ENCODE peak calls at places on chromosomes 2 and 18, in nine cellular contexts. B is MCF 10A, A is GM10248, T is right lobe of liver, K is BE2C, C is cardiac muscle cell, E is H9, Q is cardiac fibroblast, V is fibroblast of villous mesenchyme. P is an unnamed sample.

GRCh38 chr2:149652925-149653324 is 65.3 kb upstream of the MMADHC start:
- DNase-seq in E (no peak), A (no peak), K (no peak), B (no peak), C (no peak), Q (peak), V (no peak), T (no peak), P (no peak)

GRCh38 chr2:181025004-181025403 is 44.6 kb downstream of the UBE2E3 start:
- DNase-seq in K (no peak), E (no peak), T (no peak), Q (peak), B (peak), A (no peak), V (peak), C (peak), P (no peak)

GRCh38 chr2:229861431-229861830 is 60.4 kb downstream of the TRIP12 start:
- DNase-seq in K (no peak), A (no peak), V (no peak), T (no peak), B (no peak), E (no peak), Q (no peak), C (no peak), P (no peak)

GRCh38 chr2:227509824-227510619 is 38.1 kb downstream of the AGFG1 start:
- DNase-seq in V (peak), C (no peak), B (peak), K (peak), T (no peak), Q (peak), E (no peak), A (no peak), P (no peak)

GRCh38 chr2:74316616-74317295 is 26.5 kb downstream of the SLC4A5 start:
- DNase-seq in Q (no peak), E (peak), K (no peak), B (no peak), T (no peak), V (no peak), C (no peak), A (no peak), P (no peak)

GRCh38 chr18:28574175-28574574 is 397.2 kb upstream of the CDH2 start:
- DNase-seq in E (no peak), B (no peak), A (no peak), Q (no peak), C (no peak), T (no peak), K (no peak), V (no peak), P (no peak)

GRCh38 chr2:203783496-203784203 is 77.2 kb downstream of the CD28 start:
- DNase-seq in C (peak), A (no peak), B (no peak), K (no peak), T (no peak), Q (peak), E (no peak), V (peak), P (no peak)

GRCh38 chr2:197500503-197501179 is 462 bp downstream of the HSPE1 start:
- DNase-seq in A (no peak), Q (peak), B (peak), V (peak), C (peak), T (no peak), E (no peak), K (no peak), P (no peak)

GRCh38 chr2:44770221-44771187 is 171.0 kb upstream of the SIX3 start:
- DNase-seq in V (no peak), B (no peak), Q (no peak), K (no peak), A (peak), E (peak), C (no peak), T (no peak), P (peak)

GRCh38 chr2:168220971-168221819 is 26.2 kb downstream of the STK39 start:
- DNase-seq in E (no peak), C (no peak), Q (peak), T (no peak), A (no peak), K (no peak), V (no peak), B (no peak), P (no peak)

GRCh38 chr2:180847073-180847472 is 133.3 kb upstream of the UBE2E3 start:
- DNase-seq in T (no peak), Q (no peak), V (no peak), K (no peak), E (no peak), C (no peak), B (no peak), A (no peak), P (no peak)

GRCh38 chr2:189178726-189179606 is 595 bp downstream of the COL5A2 start:
- DNase-seq in B (no peak), C (peak), E (no peak), K (no peak), V (peak), T (no peak), A (no peak), Q (peak), P (no peak)

GRCh38 chr2:229417906-229418305 is 146.8 kb upstream of the PID1 start:
- DNase-seq in E (peak), K (no peak), B (no peak), V (no peak), Q (no peak), T (no peak), A (no peak), C (no peak), P (no peak)

GRCh38 chr2:25306767-25307368 is 34.9 kb downstream of the DNMT3A start:
- DNase-seq in Q (no peak), V (no peak), A (no peak), K (no peak), T (no peak), C (no peak), B (peak), E (no peak), P (no peak)

GRCh38 chr18:58097127-58097906 is 53.3 kb downstream of the NEDD4L start:
- DNase-seq in A (no peak), K (no peak), E (no peak), C (no peak), T (peak), B (no peak), V (no peak), Q (no peak), P (no peak)

GRCh38 chr18:50161806-50162205 is 33.1 kb downstream of the MYO5B start:
- DNase-seq in C (no peak), E (no peak), V (no peak), T (no peak), K (no peak), B (peak), Q (no peak), A (no peak), P (no peak)

GRCh38 chr2:19687260-19687659 is 214.5 kb downstream of the TTC32 start:
- DNase-seq in A (no peak), B (no peak), E (peak), K (no peak), C (no peak), V (no peak), T (no peak), Q (peak), P (no peak)

GRCh38 chr18:12233378-12233777 is 20.8 kb upstream of the CIDEA start:
- DNase-seq in B (no peak), Q (peak), V (peak), E (no peak), K (no peak), C (no peak), T (no peak), A (no peak), P (no peak)

GRCh38 chr18:58649966-58650816 is 21.1 kb upstream of the MALT1 start:
- DNase-seq in K (no peak), V (peak), A (peak), C (no peak), E (no peak), T (no peak), B (no peak), Q (no peak), P (no peak)

GRCh38 chr2:177799531-177799930 is 273.0 kb downstream of the PDE11A start:
- DNase-seq in A (no peak), B (peak), V (peak), E (peak), K (peak), C (peak), T (no peak), Q (peak), P (no peak)

GRCh38 chr18:35022430-35023001 is 18.7 kb upstream of the MAPRE2 start:
- DNase-seq in Q (no peak), B (no peak), T (no peak), V (no peak), C (no peak), A (no peak), K (no peak), E (no peak), P (no peak)

GRCh38 chr2:8229546-8229986 is 452.3 kb upstream of the ID2 start:
- DNase-seq in A (peak), K (peak), T (no peak), E (peak), B (peak), C (no peak), V (peak), Q (peak), P (peak)

GRCh38 chr18:44943201-44943881 is 262.7 kb downstream of the SETBP1 start:
- DNase-seq in A (no peak), B (no peak), V (peak), K (no peak), E (peak), C (no peak), T (no peak), Q (peak), P (no peak)

GRCh38 chr2:85787981-85788340 is 34.2 kb downstream of the ATOH8 start:
- DNase-seq in Q (no peak), V (no peak), K (no peak), A (no peak), C (no peak), T (peak), B (no peak), E (no peak), P (no peak)

GRCh38 chr18:7467708-7468466 is 99.2 kb upstream of the PTPRM start:
- DNase-seq in T (no peak), K (peak), Q (no peak), B (peak), C (no peak), V (no peak), E (no peak), A (no peak), P (no peak)

GRCh38 chr2:25262288-25262687 is 79.4 kb downstream of the DNMT3A start:
- DNase-seq in T (no peak), A (no peak), B (no peak), K (no peak), C (no peak), Q (no peak), V (no peak), E (no peak), P (no peak)

GRCh38 chr18:26763745-26764144 is 101.8 kb downstream of the AQP4 start:
- DNase-seq in V (no peak), C (no peak), K (no peak), T (no peak), Q (no peak), E (no peak), B (no peak), A (no peak), P (no peak)

GRCh38 chr18:904135-905090 is at the start of gene ADCYAP1:
- DNase-seq in K (peak), Q (peak), V (no peak), E (peak), C (no peak), A (no peak), T (no peak), B (no peak), P (no peak)

GRCh38 chr2:102166189-102166845 is 20.5 kb upstream of the IL1RL2 start:
- DNase-seq in Q (peak), V (peak), B (peak), A (no peak), T (no peak), C (peak), E (no peak), K (no peak), P (no peak)

GRCh38 chr2:132668189-132668833 is 1.7 kb downstream of the LYPD1 start:
- DNase-seq in T (no peak), K (no peak), C (peak), V (no peak), E (peak), Q (no peak), A (no peak), B (no peak), P (no peak)

GRCh38 chr2:174477772-174478171 is 9.1 kb downstream of the GPR155 start:
- DNase-seq in A (no peak), Q (no peak), C (no peak), V (no peak), K (no peak), E (no peak), T (no peak), B (no peak), P (no peak)

GRCh38 chr2:155815851-155816250 is 516.7 kb downstream of the NR4A2 start:
- DNase-seq in V (no peak), K (peak), E (peak), C (peak), Q (no peak), A (peak), T (no peak), B (peak), P (peak)

GRCh38 chr2:201157694-201158093 is 25.2 kb upstream of the CASP10 start:
- DNase-seq in V (no peak), E (no peak), B (no peak), Q (peak), C (no peak), T (no peak), K (no peak), A (no peak), P (no peak)

GRCh38 chr18:70419526-70419925 is 130.7 kb downstream of the SOCS6 start:
- DNase-seq in A (no peak), T (no peak), E (no peak), Q (peak), K (no peak), C (no peak), V (peak), B (peak), P (no peak)

GRCh38 chr2:44392338-44392943 is 30.7 kb downstream of the CAMKMT start:
- DNase-seq in E (no peak), B (peak), K (peak), A (no peak), Q (peak), C (peak), V (peak), T (no peak), P (peak)

GRCh38 chr2:143701785-143702184 is 572.6 kb downstream of the ARHGAP15 start:
- DNase-seq in K (no peak), A (no peak), V (no peak), T (no peak), B (no peak), Q (no peak), C (no peak), E (no peak), P (no peak)

GRCh38 chr2:152098033-152098797 is 629 bp downstream of the CACNB4 start:
- DNase-seq in C (peak), K (no peak), T (peak), Q (peak), B (no peak), V (peak), A (peak), E (peak), P (peak)

GRCh38 chr2:205324355-205324754 is 357.9 kb upstream of the NRP2 start:
- DNase-seq in T (no peak), K (no peak), A (no peak), Q (no peak), E (no peak), V (no peak), C (no peak), B (no peak), P (no peak)

GRCh38 chr2:205321240-205321639 is 361.1 kb upstream of the NRP2 start:
- DNase-seq in C (no peak), A (no peak), T (no peak), K (no peak), E (no peak), B (no peak), Q (peak), V (peak), P (no peak)

DNA sequence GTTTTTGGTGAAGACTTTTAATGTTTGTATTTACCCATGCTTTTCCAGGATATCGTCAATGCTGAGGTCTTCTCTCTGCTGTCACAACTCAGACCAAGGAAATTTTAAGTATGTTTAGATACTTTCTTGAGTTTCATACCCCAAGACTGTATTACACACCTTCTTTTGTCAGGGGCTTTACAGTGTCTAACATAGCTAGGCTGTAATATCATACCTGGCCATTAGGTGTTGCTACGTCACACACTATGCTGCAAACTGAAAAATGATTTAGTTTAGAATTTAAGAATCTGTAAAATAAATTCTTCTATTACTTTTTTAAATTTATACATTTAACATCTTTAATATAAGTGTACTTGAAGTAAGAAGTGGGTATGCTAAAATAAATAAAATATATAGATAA is 358.4 kb upstream of the NRP2 start:
- DNase-seq in T (no peak), V (no peak), A (no peak), Q (peak), K (no peak), B (peak), E (no peak), C (no peak), P (no peak)
- TF ChIP-seq CTCF in T (no peak), V (peak), A (peak), Q (peak), K (peak), B (peak), E (peak), C (peak), P (peak)

GRCh38 chr2:160407393-160408204 is 86.0 kb downstream of the RBMS1 start:
- DNase-seq in V (peak), T (peak), C (peak), E (peak), K (peak), A (peak), Q (peak), B (peak), P (peak)
- TF ChIP-seq CTCF in V (no peak), T (no peak), C (no peak), E (no peak), K (no peak), A (no peak), Q (no peak), B (peak), P (no peak)

GRCh38 chr18:53148056-53148574 is 808.1 kb downstream of the DCC start:
- DNase-seq in B (no peak), Q (no peak), K (no peak), C (no peak), V (no peak), E (no peak), T (no peak), A (no peak), P (no peak)

GRCh38 chr18:53152478-53152877 is 812.5 kb downstream of the DCC start:
- DNase-seq in T (no peak), K (no peak), A (no peak), V (no peak), C (peak), Q (no peak), E (no peak), B (no peak), P (no peak)

GRCh38 chr18:53147472-53147871 is 807.5 kb downstream of the DCC start:
- DNase-seq in V (no peak), E (no peak), B (no peak), A (no peak), C (no peak), Q (no peak), T (no peak), K (no peak), P (no peak)

GRCh38 chr18:53153800-53154199 is 813.8 kb downstream of the DCC start:
- DNase-seq in T (no peak), C (no peak), Q (no peak), V (no peak), A (no peak), K (no peak), B (no peak), E (no peak), P (no peak)

DNA sequence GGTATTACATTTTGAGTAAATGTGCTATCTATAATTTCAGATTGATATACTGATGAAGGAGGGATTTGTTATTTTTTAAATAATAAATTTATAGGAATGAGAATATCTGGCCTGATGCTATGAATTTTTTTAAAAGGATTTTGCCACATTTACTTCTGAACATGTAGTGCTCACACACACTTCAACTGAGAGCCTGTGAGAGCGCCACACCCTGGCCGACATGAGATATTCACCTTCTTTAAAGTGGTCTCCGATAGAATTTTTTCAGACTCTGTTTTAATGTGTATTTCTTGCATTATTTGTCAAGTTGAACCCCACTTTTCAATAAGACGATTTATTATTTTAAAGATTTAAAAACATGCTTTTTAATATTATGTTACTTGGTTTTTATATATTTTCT is 813.3 kb downstream of the DCC start:
- DNase-seq in V (no peak), E (peak), Q (no peak), K (peak), B (peak), A (no peak), C (peak), T (no peak), P (peak)
- TF ChIP-seq CTCF in V (no peak), E (peak), Q (no peak), K (peak), B (no peak), A (peak), C (peak), T (no peak), P (no peak)

GRCh38 chr18:32919799-32920198 is 147.0 kb upstream of the KLHL14 start:
- DNase-seq in Q (peak), V (no peak), A (peak), K (peak), C (peak), T (no peak), E (peak), B (peak), P (peak)

GRCh38 chr18:32918692-32919250 is 145.9 kb upstream of the KLHL14 start:
- DNase-seq in V (no peak), E (no peak), Q (no peak), A (no peak), K (no peak), B (no peak), T (no peak), C (no peak), P (no peak)

GRCh38 chr18:32910694-32911296 is 138.0 kb upstream of the KLHL14 start:
- DNase-seq in K (no peak), Q (no peak), E (no peak), V (no peak), B (no peak), C (peak), A (no peak), T (no peak), P (no peak)

GRCh38 chr18:32911660-32912284 is 138.9 kb upstream of the KLHL14 start:
- DNase-seq in Q (peak), C (no peak), B (peak), T (no peak), V (peak), A (no peak), K (no peak), E (no peak), P (no peak)

GRCh38 chr18:32915526-32915925 is 142.7 kb upstream of the KLHL14 start:
- DNase-seq in T (no peak), A (no peak), C (no peak), B (no peak), K (no peak), Q (no peak), E (no peak), V (no peak), P (no peak)
- TF ChIP-seq CTCF in T (no peak), A (no peak), C (no peak), B (no peak), K (no peak), Q (no peak), E (no peak), V (no peak), P (no peak)

GRCh38 chr2:239908308-239908707 is 116.8 kb downstream of the NDUFA10 start:
- DNase-seq in V (no peak), B (no peak), T (no peak), C (no peak), E (no peak), Q (no peak), K (no peak), A (no peak), P (no peak)
- TF ChIP-seq CTCF in V (no peak), B (no peak), T (no peak), C (no peak), E (no peak), Q (no peak), K (no peak), A (no peak), P (no peak)

GRCh38 chr18:10558967-10559298 is 33.1 kb downstream of the NAPG start:
- DNase-seq in A (no peak), V (no peak), E (no peak), B (no peak), K (no peak), C (no peak), Q (no peak), T (no peak), P (no peak)

GRCh38 chr18:10558243-10558966 is 32.6 kb downstream of the NAPG start:
- DNase-seq in C (no peak), K (no peak), B (peak), T (no peak), A (no peak), E (no peak), V (no peak), Q (no peak), P (no peak)

GRCh38 chr18:10559566-10560456 is 34.0 kb downstream of the NAPG start:
- DNase-seq in A (peak), K (peak), Q (no peak), B (no peak), E (peak), V (no peak), C (no peak), T (no peak), P (peak)

GRCh38 chr18:10560457-10561045 is 34.7 kb downstream of the NAPG start:
- DNase-seq in Q (peak), V (peak), C (peak), K (peak), A (peak), B (peak), E (peak), T (peak), P (peak)

GRCh38 chr18:10557085-10557677 is 31.4 kb downstream of the NAPG start:
- DNase-seq in Q (no peak), C (no peak), V (no peak), A (no peak), E (no peak), B (no peak), K (no peak), T (no peak), P (no peak)
- TF ChIP-seq CTCF in Q (no peak), C (no peak), V (no peak), A (no peak), E (no peak), B (no peak), K (no peak), T (no peak), P (no peak)

GRCh38 chr2:211157856-211158463 is 601.6 kb downstream of the CPS1 start:
- DNase-seq in K (peak), V (peak), E (peak), A (peak), T (peak), Q (peak), B (peak), C (peak), P (peak)
- TF ChIP-seq CTCF in K (peak), V (peak), E (peak), A (peak), T (peak), Q (peak), B (peak), C (peak), P (peak)

P was measured in GM20000.